ENCODE peak calls at places on chromosomes 7 and 10, in four cellular contexts. B, S, W and X are unnamed samples. For H3K4me1, the result is how much of the 10 kb centered on the place peaks cover.

GRCh38 chr10:109866995-109867635 is 56.2 kb downstream of the XPNPEP1 start:
- DNase-seq in B (no peak), W (peak), S (no peak), X (no peak)

GRCh38 chr7:42574693-42575084 is 337.2 kb downstream of the C7orf25 start:
- DNase-seq in B (no peak), S (no peak), W (no peak), X (no peak)

GRCh38 chr10:99945286-99945685 is 64.5 kb downstream of the DNMBP start:
- DNase-seq in B (no peak), S (peak), W (peak), X (no peak)

GRCh38 chr7:104358743-104359142 is 30.3 kb downstream of the LHFPL3 start:
- DNase-seq in W (no peak), S (no peak), B (no peak), X (no peak)

GRCh38 chr7:129607471-129608120 is 3.9 kb upstream of the NRF1 start:
- DNase-seq in B (no peak), W (peak), S (peak), X (no peak)

GRCh38 chr7:157930441-157930840 is 593.6 kb downstream of the DNAJB6 start:
- DNase-seq in S (no peak), W (no peak), B (no peak), X (no peak)

GRCh38 chr10:93475871-93476270 is 6.3 kb downstream of the MYOF start:
- DNase-seq in S (peak), W (no peak), B (no peak), X (no peak)

GRCh38 chr10:100614416-100614815 is 78.7 kb downstream of the HIF1AN start:
- DNase-seq in B (no peak), S (no peak), W (no peak), X (no peak)

GRCh38 chr7:106418094-106418493 is 133.3 kb upstream of the NAMPT start:
- DNase-seq in W (peak), S (peak), B (no peak), X (no peak)

GRCh38 chr10:43141421-43141820 is 3.2 kb downstream of the CSGALNACT2 start:
- DNase-seq in B (no peak), W (no peak), S (no peak), X (no peak)

DNA sequence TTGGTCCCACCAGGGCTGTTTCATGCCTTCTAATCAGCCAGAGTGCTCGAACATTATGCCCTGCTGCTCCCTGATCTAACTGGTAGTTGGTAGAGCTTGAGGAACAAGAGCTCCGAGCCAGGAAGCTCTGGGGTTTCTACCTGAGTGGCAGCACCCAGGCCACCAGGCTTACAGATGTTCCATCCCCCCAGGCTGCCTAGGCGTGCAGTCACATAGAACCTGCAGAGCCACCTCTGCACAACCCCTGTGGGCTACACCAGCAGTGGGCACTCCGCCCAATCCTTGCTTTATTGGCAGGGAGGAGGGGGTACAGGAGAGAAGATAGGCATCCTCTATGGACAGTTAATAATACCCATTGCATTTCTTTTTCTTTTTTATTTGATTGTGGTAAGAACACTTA is 21.8 kb downstream of the MAP3K8 start:
- DNase-seq in S (no peak), B (no peak), W (no peak), X (no peak)
- H3K4me1 ChIP-seq in S (under half), B (under half), W (under half), X (under half)

GRCh38 chr10:80472234-80473095 is 18.4 kb downstream of the TSPAN14 start:
- DNase-seq in S (peak), W (no peak), B (peak), X (no peak)

GRCh38 chr10:80474920-80475319 is 20.8 kb downstream of the TSPAN14 start:
- DNase-seq in B (no peak), W (no peak), S (no peak), X (no peak)

GRCh38 chr10:80474597-80474910 is 20.4 kb downstream of the TSPAN14 start:
- DNase-seq in W (no peak), S (no peak), B (no peak), X (no peak)

GRCh38 chr10:80473096-80473657 is 19.1 kb downstream of the TSPAN14 start:
- DNase-seq in W (no peak), S (no peak), B (no peak), X (no peak)

DNA sequence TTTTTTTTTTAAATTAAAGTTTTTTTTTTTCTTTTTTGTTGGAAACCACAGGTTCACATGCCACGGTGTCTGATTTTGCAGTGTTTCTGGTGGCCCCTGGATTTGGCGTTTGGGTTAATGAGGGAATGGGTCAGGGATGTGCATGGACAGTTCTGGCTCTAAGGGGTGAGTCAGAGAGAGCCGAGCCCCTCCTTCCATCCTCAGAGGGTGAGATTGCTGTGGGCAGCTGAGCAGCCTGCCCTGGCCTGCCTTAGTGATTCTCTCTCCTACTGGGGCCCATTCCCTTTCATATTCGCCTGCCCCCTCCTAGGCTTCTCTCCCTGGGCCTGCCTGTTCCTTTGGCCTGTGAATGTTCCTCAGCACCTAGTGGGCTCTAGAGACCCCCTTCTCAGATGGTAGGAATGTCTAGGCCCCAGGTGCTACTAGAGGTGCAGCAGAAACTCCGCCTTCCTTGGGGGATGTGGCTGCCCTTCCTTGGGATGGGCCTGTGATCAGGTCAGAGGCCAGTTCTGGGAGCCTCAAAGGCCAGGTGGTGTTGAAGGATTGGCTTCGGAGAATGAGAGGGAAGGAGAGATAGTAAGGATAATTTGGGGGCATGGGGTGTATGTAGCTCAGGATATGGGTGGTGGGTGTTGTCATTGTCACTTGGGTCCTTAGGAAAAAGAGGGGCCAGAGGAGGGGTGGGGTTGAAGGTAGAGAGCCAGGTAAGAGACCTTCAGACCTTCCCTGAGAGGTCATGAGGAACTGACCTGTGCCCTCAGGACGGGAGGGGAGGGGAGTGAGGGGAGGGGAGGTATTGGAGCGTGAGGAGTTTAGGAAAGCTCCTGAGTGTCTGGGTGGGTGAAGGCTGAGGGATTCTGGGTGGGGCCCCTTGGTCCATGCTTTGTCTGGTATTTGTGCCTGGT is 19.8 kb downstream of the TSPAN14 start:
- DNase-seq in S (peak), W (no peak), B (no peak), X (no peak)
- H3K27ac ChIP-seq in S (peak), W (no peak), B (peak), X (peak)

GRCh38 chr7:76340617-76341131 is 18.1 kb downstream of the YWHAG start:
- DNase-seq in W (no peak), S (no peak), B (no peak), X (no peak)
- H3K4me1 ChIP-seq in W (under half), S (under half), B (under half), X (under half)

DNA sequence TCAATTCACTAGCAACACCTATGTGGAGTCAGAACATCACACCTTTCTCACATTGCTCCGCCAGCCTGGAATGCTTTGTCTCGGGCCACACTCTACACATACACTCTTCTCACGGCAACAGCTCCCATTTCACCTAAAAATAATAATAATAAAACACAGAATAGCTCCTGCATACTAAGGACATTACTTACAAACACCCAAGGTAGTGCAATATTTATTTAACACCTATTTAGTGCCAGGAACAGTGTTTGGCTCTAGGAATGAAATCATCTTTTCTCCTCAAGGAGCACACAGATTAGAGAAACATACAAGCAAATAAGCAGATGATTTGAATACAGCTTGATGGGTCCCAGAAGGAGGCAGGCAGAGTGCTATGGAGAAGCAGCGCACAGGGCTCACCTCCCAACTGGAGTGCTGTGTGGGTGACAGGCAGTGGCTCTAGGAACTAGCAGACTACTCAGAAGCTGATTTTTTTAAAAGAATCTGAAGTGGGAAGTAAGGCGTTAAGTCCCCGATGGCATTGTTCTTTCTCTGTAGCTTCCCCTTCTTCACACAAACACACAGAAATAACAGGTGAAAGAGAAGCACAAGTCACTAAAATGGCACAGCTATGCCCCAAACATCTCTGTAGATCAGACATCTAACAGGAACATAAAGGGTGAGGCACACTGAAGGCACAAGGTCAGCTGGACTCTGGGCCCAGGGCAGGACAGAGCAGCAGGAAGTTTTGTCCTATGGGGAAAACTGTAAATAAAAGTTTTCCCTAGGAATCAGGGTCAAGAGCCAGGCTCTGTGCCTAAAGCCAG is 16.7 kb downstream of the USP6NL start:
- DNase-seq in S (no peak), B (no peak), W (no peak), X (no peak)
- H3K27ac ChIP-seq in S (no peak), B (peak), W (no peak), X (no peak)

GRCh38 chr7:50660830-50661175 is 95.6 kb upstream of the DDC start:
- DNase-seq in B (no peak), S (no peak), W (no peak), X (no peak)
- H3K4me1 ChIP-seq in B (under half), S (under half), W (under half), X (under half)

GRCh38 chr10:80196950-80197315 is 8.4 kb downstream of the ANXA11 start:
- DNase-seq in B (no peak), W (no peak), S (no peak), X (no peak)
- H3K27ac ChIP-seq in B (peak), W (peak), S (peak), X (peak)

GRCh38 chr7:36090976-36091375 is 62.1 kb upstream of the EEPD1 start:
- DNase-seq in B (no peak), S (no peak), W (no peak), X (no peak)

GRCh38 chr7:36091571-36092176 is 61.4 kb upstream of the EEPD1 start:
- DNase-seq in B (no peak), W (no peak), S (no peak), X (no peak)

GRCh38 chr7:36088966-36089365 is 64.1 kb upstream of the EEPD1 start:
- DNase-seq in W (no peak), B (no peak), S (no peak), X (no peak)

GRCh38 chr7:36088553-36088952 is 64.5 kb upstream of the EEPD1 start:
- DNase-seq in W (no peak), S (no peak), B (no peak), X (no peak)

DNA sequence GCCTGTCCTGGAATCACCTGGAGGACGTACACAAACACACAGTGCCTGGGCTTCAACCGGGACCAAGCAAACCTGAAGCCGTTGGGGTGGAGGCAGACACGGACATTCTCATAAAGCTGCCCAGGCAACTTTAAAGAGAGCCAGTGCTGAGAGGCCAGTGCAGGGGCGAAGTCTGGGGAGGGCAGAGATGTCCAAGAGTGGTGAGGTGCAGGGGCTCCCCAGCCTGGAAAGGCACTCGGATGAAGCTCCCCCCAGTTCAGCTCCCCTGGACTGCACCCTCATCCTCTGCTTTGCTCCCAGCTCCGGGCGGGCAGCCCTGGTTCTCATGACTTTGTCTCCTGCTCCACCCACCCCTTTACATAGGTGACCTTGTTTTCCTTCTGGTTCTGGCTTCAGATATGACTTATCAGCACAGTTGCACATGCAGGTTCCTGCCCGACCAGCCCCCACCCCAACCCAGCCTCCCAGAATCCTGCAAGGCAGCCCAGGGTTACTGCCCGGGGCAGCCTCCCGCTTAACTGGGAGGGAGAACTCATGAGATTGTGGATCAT is 60.8 kb upstream of the EEPD1 start:
- DNase-seq in W (peak), B (no peak), S (no peak), X (no peak)
- H3K4me1 ChIP-seq in W (under half), B (under half), S (under half), X (under half)